ENCODE peak calls at places on chromosomes 5 and 9, in seven cellular contexts. H, M, D, F, I, L and K are unnamed samples.

GRCh38 chr9:38293022-38293421 is 99.5 kb upstream of the ALDH1B1 start:
- DNase-seq in H (no peak), M (no peak), D (no peak), F (no peak), I (no peak), L (no peak), K (no peak)

GRCh38 chr5:144336619-144337018 is 165.9 kb downstream of the KCTD16 start:
- DNase-seq in H (no peak), M (no peak), D (no peak), F (no peak), I (no peak), L (no peak), K (no peak)

GRCh38 chr5:140358738-140359310 is 1.2 kb upstream of the SLC4A9 start:
- DNase-seq in H (no peak), M (no peak), D (no peak), F (no peak), I (peak; percentile 50), L (no peak), K (no peak)

GRCh38 chr9:101485873-101486692 is 47.6 kb upstream of the RNF20 start:
- DNase-seq in H (peak; percentile 43), M (no peak), D (peak; percentile 48), F (peak; percentile 67), I (peak; percentile 36), L (peak; percentile 4), K (peak; percentile 25)

GRCh38 chr9:98709968-98710965 is 1.5 kb upstream of the GABBR2 start:
- DNase-seq in H (no peak), M (no peak), D (no peak), F (no peak), I (peak; percentile 67), L (peak; percentile 8), K (no peak)

GRCh38 chr5:116145416-116145815 is 60.6 kb downstream of the COMMD10 start:
- DNase-seq in H (no peak), M (no peak), D (no peak), F (no peak), I (no peak), L (no peak), K (no peak)

GRCh38 chr9:129069128-129069824 is 11.6 kb upstream of the DOLPP1 start:
- DNase-seq in H (peak; percentile 92), M (peak; percentile 58), D (peak; percentile 85), F (peak; percentile 71), I (no peak), L (peak; percentile 16), K (no peak)

GRCh38 chr9:126754436-126755324 is 50.2 kb upstream of the ZBTB43 start:
- DNase-seq in H (no peak), M (no peak), D (no peak), F (peak; percentile 64), I (no peak), L (no peak), K (no peak)

GRCh38 chr5:137629646-137630045 is 106.2 kb downstream of the KLHL3 start:
- DNase-seq in H (peak; percentile 40), M (no peak), D (no peak), F (no peak), I (peak; percentile 68), L (no peak), K (peak; percentile 55)

GRCh38 chr9:8679405-8679951 is 879.9 kb upstream of the DMAC1 start:
- DNase-seq in H (no peak), M (no peak), D (no peak), F (no peak), I (no peak), L (no peak), K (no peak)

GRCh38 chr5:115589043-115589442 is 13.2 kb downstream of the TICAM2 start:
- DNase-seq in H (no peak), M (no peak), D (no peak), F (no peak), I (no peak), L (no peak), K (no peak)

GRCh38 chr5:115898656-115899055 is 56.9 kb downstream of the AP3S1 start:
- DNase-seq in H (no peak), M (no peak), D (no peak), F (no peak), I (no peak), L (no peak), K (no peak)

GRCh38 chr5:150429410-150429873 is 16.7 kb upstream of the CD74 start:
- DNase-seq in H (no peak), M (no peak), D (no peak), F (no peak), I (no peak), L (no peak), K (no peak)

GRCh38 chr5:143030349-143030748 is 260.2 kb downstream of the ARHGAP26 start:
- DNase-seq in H (no peak), M (no peak), D (no peak), F (no peak), I (no peak), L (no peak), K (no peak)

GRCh38 chr9:106575903-106576755 is 286.8 kb upstream of the ZNF462 start:
- DNase-seq in H (no peak), M (no peak), D (no peak), F (no peak), I (no peak), L (no peak), K (no peak)

DNA sequence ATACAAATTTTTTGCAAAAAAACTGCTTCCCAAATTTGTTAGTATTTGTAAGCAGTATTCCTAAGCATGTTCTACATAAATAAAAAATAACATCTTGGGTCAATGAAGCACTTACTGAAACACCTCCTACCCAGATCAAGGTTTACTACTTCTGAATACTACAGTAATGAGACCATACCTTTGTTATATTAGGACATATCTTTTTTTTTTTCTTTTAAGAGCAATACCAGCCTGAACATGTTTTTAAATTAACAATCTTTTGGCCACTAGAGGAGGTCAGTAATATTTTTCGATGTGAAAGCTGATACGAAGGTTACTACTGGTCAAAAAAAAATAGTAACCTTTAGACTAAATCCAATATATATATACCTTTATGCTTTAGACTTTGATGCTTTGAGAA is 72.7 kb downstream of the CERT1 start:
- DNase-seq in H (no peak), M (no peak), D (no peak), F (no peak), I (peak; percentile 13), L (no peak), K (no peak)
- TF ChIP-seq CTCF in H (no peak), M (no peak), D (no peak), F (no peak), I (no peak), L (no peak), K (no peak)

GRCh38 chr5:173790177-173790719 is 97.9 kb upstream of the CPEB4 start:
- DNase-seq in H (no peak), M (no peak), D (no peak), F (peak; percentile 53), I (no peak), L (no peak), K (no peak)

GRCh38 chr5:173789031-173789920 is 98.9 kb upstream of the CPEB4 start:
- DNase-seq in H (peak; percentile 90), M (no peak), D (peak; percentile 61), F (no peak), I (peak; percentile 80), L (no peak), K (no peak)

GRCh38 chr5:173785866-173786265 is 102.3 kb upstream of the CPEB4 start:
- DNase-seq in H (no peak), M (no peak), D (no peak), F (no peak), I (no peak), L (no peak), K (no peak)

GRCh38 chr5:173785421-173785820 is 102.7 kb upstream of the CPEB4 start:
- DNase-seq in H (no peak), M (no peak), D (no peak), F (no peak), I (no peak), L (no peak), K (no peak)

DNA sequence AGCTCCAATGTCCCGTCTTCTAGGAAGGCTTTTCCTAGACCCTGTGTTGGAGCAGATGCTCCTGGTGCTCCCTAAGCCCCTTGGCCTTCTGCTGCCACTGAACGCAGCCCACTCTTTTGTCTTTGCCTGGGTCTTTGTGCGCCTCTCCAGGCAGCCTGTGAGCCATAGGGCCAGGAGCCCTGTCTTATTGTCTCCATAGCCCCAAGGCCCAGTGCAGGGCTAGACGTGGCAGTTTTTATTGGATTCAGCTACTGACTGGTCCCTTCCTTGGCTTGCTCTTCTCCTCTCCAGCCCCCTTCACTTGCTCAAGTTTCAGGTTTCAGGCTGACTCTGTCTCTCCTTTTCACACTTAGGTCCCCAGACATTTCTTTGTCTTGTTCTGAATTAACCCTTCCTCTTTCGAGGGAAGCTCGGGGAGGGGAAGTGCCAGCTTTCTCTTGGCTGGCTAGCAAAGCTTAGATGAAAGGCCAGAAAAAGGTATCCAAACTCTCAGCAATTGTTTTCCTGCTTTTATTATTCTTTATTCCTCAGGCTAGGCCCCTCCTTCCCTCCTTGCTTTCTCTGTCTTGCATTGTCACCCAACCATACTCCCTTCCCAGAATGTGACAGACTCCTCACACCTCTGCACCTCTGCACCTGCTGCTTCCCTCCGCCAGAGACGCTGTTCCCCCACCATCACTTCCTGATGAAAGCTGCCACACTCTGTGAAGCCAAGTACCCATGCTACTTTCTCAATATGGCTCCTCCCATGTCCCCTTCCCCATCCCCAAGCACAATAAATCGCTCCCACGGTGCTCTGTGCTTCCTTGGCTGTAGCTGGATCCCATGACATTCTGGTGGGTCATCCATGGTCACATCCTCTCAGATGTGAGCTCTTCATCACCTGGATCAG is 101.6 kb upstream of the CPEB4 start:
- DNase-seq in H (no peak), M (no peak), D (no peak), F (no peak), I (no peak), L (no peak), K (no peak)
- TF ChIP-seq CTCF in H (no peak), M (no peak), D (no peak), F (no peak), I (peak; percentile 34), L (no peak), K (no peak)

DNA sequence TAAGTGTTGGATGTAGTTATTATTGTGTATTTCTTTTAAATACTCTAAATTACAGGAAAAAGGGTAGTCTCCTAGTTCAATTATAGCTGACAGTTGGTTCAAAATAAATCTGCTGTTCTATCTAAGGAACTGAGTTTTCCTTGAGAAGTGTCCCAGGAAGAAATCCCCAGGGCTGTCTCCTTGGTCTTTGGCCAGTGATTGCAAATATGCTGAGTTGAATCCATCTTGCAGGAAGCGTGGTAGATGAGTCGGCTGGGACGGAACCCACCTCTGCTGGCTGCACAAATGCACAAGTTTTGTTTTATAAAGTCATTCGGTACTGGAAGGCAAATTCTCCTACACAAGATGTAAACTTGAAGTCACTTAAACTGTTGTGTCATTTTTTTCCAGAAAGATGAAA is 30.2 kb upstream of the HOMER1 start:
- DNase-seq in H (no peak), M (no peak), D (no peak), F (no peak), I (no peak), L (no peak), K (no peak)
- TF ChIP-seq CTCF in H (no peak), M (no peak), D (no peak), F (no peak), I (no peak), L (no peak), K (no peak)

GRCh38 chr5:148653840-148654781 is at the start of gene HTR4:
- DNase-seq in H (no peak), M (no peak), D (no peak), F (peak; percentile 62), I (no peak), L (no peak), K (no peak)
- TF ChIP-seq CTCF in H (no peak), M (no peak), D (no peak), F (no peak), I (no peak), L (no peak), K (no peak)

GRCh38 chr5:3100921-3101551 is 349.6 kb upstream of the IRX2 start:
- DNase-seq in H (no peak), M (no peak), D (no peak), F (no peak), I (no peak), L (no peak), K (no peak)
- TF ChIP-seq CTCF in H (no peak), M (no peak), D (no peak), F (no peak), I (no peak), L (no peak), K (no peak)